ENCODE peak calls at places on chromosomes 2 and 18, in seven cellular contexts. V, C, W, A, E, Y and F are unnamed samples.

GRCh38 chr2:84022810-84023431 is 436.2 kb downstream of the SUCLG1 start:
- DNase-seq in V (no peak), C (no peak), W (peak), A (peak), E (no peak), Y (peak), F (peak)

GRCh38 chr18:66727991-66728390 is 124.1 kb upstream of the CDH19 start:
- DNase-seq in V (no peak), C (no peak), W (no peak), A (peak), E (no peak), Y (no peak), F (no peak)

GRCh38 chr2:57987835-57988573 is 58.6 kb upstream of the VRK2 start:
- DNase-seq in V (no peak), C (no peak), W (no peak), A (peak), E (no peak), Y (no peak), F (no peak)

GRCh38 chr18:4581966-4582365 is 126.9 kb upstream of the DLGAP1 start:
- DNase-seq in V (no peak), C (no peak), W (no peak), A (no peak), E (no peak), Y (peak), F (no peak)

GRCh38 chr2:99775585-99775984 is 285.8 kb upstream of the REV1 start:
- DNase-seq in V (no peak), C (no peak), W (no peak), A (no peak), E (no peak), Y (no peak), F (no peak)

GRCh38 chr2:24040511-24040910 is 6.7 kb downstream of the WDCP start:
- DNase-seq in V (no peak), C (no peak), W (no peak), A (no peak), E (no peak), Y (no peak), F (no peak)

GRCh38 chr2:230898016-230898415 is 27.0 kb downstream of the GPR55 start:
- DNase-seq in V (no peak), C (peak), W (peak), A (no peak), E (peak), Y (no peak), F (no peak)

GRCh38 chr2:95278051-95278471 is 3.8 kb downstream of the PROM2 start:
- DNase-seq in V (no peak), C (no peak), W (no peak), A (peak), E (peak), Y (no peak), F (peak)

GRCh38 chr2:184589261-184589660 is 9.1 kb upstream of the ZNF804A start:
- DNase-seq in V (no peak), C (no peak), W (no peak), A (no peak), E (no peak), Y (no peak), F (no peak)

GRCh38 chr2:158586491-158586890 is 129.7 kb downstream of the PKP4 start:
- DNase-seq in V (no peak), C (no peak), W (no peak), A (peak), E (no peak), Y (no peak), F (peak)

GRCh38 chr2:96819101-96819875 is 3.2 kb downstream of the CNNM3 start:
- DNase-seq in V (no peak), C (no peak), W (peak), A (no peak), E (no peak), Y (no peak), F (no peak)

GRCh38 chr2:128261245-128262128 is 57.2 kb downstream of the HS6ST1 start:
- DNase-seq in V (no peak), C (no peak), W (no peak), A (no peak), E (no peak), Y (peak), F (no peak)
- H3K27ac ChIP-seq in V (no peak), C (no peak), W (peak), A (peak), E (no peak), Y (peak), F (peak)

DNA sequence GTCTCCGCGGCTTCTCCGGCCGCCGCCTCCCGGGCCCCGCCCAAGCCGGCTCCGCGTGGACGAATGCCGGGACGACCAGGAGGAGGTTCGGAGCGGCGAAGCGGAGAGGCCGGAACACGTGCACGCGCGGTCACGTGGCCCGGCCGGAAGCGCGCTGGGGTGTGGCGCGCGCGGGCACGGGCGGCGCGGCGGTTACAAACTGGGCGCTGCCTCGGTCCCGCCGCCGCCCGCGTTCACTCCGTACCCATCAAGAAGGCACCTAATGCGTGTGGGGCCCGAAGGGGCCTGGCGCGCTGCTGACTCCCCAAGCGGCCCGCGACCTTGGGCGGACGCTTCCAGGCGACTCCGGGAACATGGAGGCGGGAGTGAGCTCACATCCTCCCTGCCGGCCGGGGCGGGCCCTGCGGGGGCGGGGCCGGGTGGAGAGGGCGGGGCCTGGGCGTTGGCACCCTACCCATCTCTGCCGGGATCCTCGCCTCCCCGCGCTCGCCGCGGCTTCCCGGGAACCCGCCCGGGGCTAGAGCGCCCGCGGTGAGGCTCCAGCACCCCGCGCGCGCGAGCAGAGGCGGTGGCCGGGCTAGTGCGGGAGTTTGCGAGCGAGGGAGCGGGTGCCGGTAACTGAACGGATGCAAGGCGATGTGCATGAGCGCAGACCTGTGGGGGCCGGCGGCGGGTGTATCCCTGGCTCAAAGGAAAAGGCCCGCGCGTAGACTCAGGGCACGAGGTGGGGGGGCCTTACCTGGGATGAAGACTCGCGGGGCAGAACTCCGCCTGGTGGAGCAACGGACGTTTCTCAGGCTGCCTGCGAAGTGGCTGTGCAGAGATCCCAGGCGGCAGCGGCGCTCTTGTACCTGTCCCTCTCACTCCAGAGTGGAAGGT is at the start of gene TMEM185B:
- DNase-seq in V (peak), C (peak), W (peak), A (peak), E (peak), Y (peak), F (peak)
- TF ChIP-seq CTCF in V (no peak), C (peak), W (peak), A (peak), E (no peak), Y (peak), F (peak)

GRCh38 chr18:45086777-45087176 is 406.1 kb downstream of the SETBP1 start:
- DNase-seq in V (no peak), C (no peak), W (no peak), A (no peak), E (no peak), Y (no peak), F (no peak)

GRCh38 chr18:45081579-45082181 is 401.0 kb downstream of the SETBP1 start:
- DNase-seq in V (no peak), C (no peak), W (no peak), A (peak), E (no peak), Y (no peak), F (no peak)

GRCh38 chr18:45085916-45086624 is 405.4 kb downstream of the SETBP1 start:
- DNase-seq in V (no peak), C (no peak), W (no peak), A (peak), E (no peak), Y (no peak), F (no peak)

GRCh38 chr18:45084207-45084606 is 403.5 kb downstream of the SETBP1 start:
- DNase-seq in V (peak), C (no peak), W (no peak), A (no peak), E (peak), Y (no peak), F (no peak)

DNA sequence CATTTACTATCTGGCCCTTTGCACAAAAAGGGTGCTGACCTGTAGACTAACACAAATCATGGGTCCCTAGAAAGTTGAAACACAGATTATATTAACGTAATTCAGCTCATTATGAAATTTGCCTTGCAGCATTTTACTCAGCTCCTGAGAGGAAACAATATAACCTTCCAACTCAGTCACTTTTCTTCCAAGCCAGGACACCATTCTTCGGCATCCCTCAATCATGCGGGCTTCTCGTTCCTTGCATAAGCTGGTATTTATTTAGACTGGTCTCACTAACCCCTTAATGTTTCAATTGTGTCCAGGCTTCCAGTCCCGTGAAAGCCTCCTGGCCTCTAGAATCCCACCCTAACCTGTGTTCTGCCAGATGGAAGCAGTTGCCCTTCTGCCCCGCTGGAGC is 402.8 kb downstream of the SETBP1 start:
- DNase-seq in V (no peak), C (no peak), W (no peak), A (no peak), E (no peak), Y (no peak), F (no peak)
- H3K27ac ChIP-seq in V (no peak), C (no peak), W (no peak), A (no peak), E (no peak), Y (no peak), F (no peak)

GRCh38 chr18:62369129-62369644 is 44.1 kb downstream of the TNFRSF11A start:
- DNase-seq in V (no peak), C (no peak), W (no peak), A (no peak), E (no peak), Y (no peak), F (no peak)
- TF ChIP-seq CTCF in V (no peak), C (no peak), W (no peak), A (no peak), E (no peak), Y (no peak), F (no peak)

DNA sequence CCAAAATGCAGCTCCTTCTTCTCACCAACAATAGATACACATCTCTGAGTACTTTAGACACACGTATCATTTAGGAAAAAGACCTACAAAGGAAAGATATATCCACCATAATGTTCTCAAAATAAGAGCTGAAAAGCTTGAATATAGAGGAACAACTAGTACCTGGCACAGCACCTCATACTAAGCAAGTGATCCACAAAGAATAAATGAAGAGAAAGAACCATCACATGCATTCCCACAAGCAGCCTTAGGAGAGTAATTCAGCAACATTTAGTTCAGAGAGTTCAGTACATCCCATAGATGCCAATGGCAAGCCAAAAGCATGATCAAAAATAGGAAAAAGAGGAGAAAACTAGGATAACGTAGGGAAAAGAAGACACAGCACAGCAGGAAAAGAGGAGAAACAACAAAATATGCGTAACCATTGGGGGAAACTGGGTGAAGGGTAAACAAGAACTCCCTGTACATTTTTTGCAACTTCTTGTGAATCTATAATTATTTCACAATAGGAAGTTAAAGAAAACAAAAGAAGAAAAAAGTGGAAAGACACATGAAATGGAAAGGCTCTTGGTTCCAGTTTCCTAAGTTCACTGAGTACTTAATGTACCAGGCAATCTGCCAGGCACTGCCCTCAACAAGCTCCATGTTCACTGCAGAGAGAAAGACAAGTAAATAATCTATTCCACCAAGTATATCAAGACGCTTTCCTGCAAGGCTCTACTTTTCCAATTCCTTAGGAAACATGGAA is 22.3 kb downstream of the CLASP1 start:
- DNase-seq in V (peak), C (peak), W (peak), A (no peak), E (peak), Y (no peak), F (no peak)
- H3K27ac ChIP-seq in V (no peak), C (peak), W (peak), A (no peak), E (peak), Y (no peak), F (no peak)

DNA sequence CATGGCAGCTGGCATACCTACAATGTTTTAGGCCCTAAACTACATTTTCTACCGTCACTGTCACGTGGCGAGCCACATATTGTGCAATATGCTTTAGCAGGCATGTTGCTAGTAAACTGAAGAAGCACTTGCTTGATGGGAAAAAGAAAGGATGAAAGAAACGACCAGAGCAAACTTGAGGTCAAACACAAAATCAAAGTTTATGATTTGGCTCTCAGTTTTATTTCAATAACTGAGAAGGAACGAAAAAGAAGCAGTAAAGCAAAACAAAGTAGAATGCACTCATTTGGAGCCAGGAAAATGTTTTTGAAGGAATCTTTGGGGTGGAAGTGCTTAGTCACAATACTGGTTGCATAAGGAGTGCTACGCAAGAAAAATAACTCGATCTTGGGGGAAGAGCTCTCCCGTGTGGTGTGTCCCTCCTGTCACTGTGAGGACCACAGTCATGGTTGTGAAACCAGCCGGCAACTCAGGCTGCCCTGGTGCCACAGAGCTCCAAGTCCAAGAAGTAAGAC is 349.8 kb downstream of the RBM43 start:
- DNase-seq in V (peak), C (peak), W (peak), A (peak), E (peak), Y (no peak), F (peak)
- TF ChIP-seq CTCF in V (peak), C (no peak), W (no peak), A (no peak), E (no peak), Y (no peak), F (peak)

DNA sequence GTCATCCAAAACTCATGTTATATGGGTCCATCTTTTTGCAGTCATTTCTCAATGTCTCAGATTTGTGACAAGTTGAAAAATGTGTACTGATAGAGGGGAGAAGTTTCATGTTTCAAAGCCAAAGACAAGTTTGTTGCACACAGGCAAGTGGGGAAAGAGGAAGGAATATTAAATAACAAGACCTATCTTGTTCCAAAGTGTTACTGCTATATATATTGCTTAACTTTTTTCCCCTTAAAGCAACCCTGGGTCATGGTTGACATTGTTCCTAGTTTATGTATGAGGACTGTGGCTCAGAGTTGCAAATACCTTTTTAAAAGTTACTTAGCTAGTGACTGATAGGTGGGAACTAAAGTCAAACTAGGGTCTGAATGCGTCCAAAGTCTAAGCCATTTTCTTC is 1.7 kb downstream of the ITGA4 start:
- DNase-seq in V (no peak), C (no peak), W (no peak), A (peak), E (no peak), Y (no peak), F (no peak)
- H3K27ac ChIP-seq in V (no peak), C (no peak), W (peak), A (no peak), E (no peak), Y (no peak), F (no peak)

GRCh38 chr2:148201075-148202004 is 180.4 kb downstream of the MBD5 start:
- DNase-seq in V (no peak), C (no peak), W (peak), A (peak), E (peak), Y (peak), F (peak)
- TF ChIP-seq CTCF in V (no peak), C (peak), W (no peak), A (peak), E (no peak), Y (peak), F (no peak)